ENCODE peak calls at places on chromosomes 2 and 18, in seven cellular contexts. E is NCI-H1694, T is GM10248, Y is NCI-H524 treated with DMSO at 0.1 percent for 48 hours, Z is cardiac fibroblast, Q is astrocyte of the spinal cord, F is AG04449. B is an unnamed sample.

GRCh38 chr2:15577071-15577706 is 14.5 kb upstream of the DDX1 start:
- DNase-seq in Y (peak), F (no peak), T (peak), Q (peak), Z (peak), E (peak), B (peak)

GRCh38 chr18:7168408-7168807 is 50.8 kb upstream of the LAMA1 start:
- DNase-seq in T (no peak), F (no peak), E (no peak), Y (no peak), Z (no peak), Q (no peak), B (no peak)

GRCh38 chr2:3585239-3586109 is 9.4 kb upstream of the COLEC11 start:
- DNase-seq in Z (peak), Q (peak), E (no peak), F (no peak), T (no peak), Y (no peak), B (no peak)

GRCh38 chr18:61333271-61333745 is at the start of gene CDH20:
- DNase-seq in E (no peak), F (no peak), Y (no peak), Q (no peak), T (no peak), Z (no peak), B (no peak)

GRCh38 chr2:52498062-52498750 is 1269.4 kb upstream of the CHAC2 start:
- DNase-seq in Q (no peak), E (no peak), Z (no peak), T (no peak), Y (no peak), F (no peak), B (no peak)

GRCh38 chr2:146817613-146818012 is 1027.2 kb upstream of the ACVR2A start:
- DNase-seq in T (no peak), Z (no peak), F (no peak), Y (no peak), Q (peak), E (no peak), B (no peak)

GRCh38 chr2:55421326-55421725 is 1.7 kb upstream of the CCDC88A start:
- DNase-seq in Z (no peak), T (no peak), Q (no peak), F (no peak), Y (no peak), E (no peak), B (no peak)

GRCh38 chr2:233115761-233116160 is 55.6 kb downstream of the INPP5D start:
- DNase-seq in Y (no peak), T (no peak), F (no peak), Z (no peak), Q (peak), E (no peak), B (no peak)

GRCh38 chr2:78817430-78817829 is 208.1 kb upstream of the REG3G start:
- DNase-seq in Q (no peak), Z (no peak), T (no peak), E (no peak), F (no peak), Y (no peak), B (no peak)

GRCh38 chr2:117118994-117119393 is 695.5 kb upstream of the DDX18 start:
- DNase-seq in T (no peak), Z (no peak), Q (no peak), E (no peak), Y (no peak), F (no peak), B (no peak)